ENCODE peak calls at places on chromosome 15, in eight cellular contexts. V, M, E, G, O, Z, I and T are unnamed samples.

GRCh38 chr15:77528968-77529319 is 103.8 kb downstream of the LINGO1 start:
- DNase-seq in V (no peak), M (no peak), E (no peak), G (no peak), O (no peak), Z (no peak), I (no peak), T (no peak)

GRCh38 chr15:88241461-88241860 is 15.1 kb downstream of the NTRK3 start:
- DNase-seq in V (no peak), M (no peak), E (no peak), G (no peak), O (no peak), Z (no peak), I (no peak), T (no peak)

GRCh38 chr15:64596701-64597468 is 136.5 kb downstream of the ZNF609 start:
- DNase-seq in V (peak; percentile 18), M (peak; percentile 48), E (peak; percentile 48), G (peak; percentile 45), O (peak; percentile 62), Z (no peak), I (no peak), T (no peak)

GRCh38 chr15:90211440-90212168 is 10.5 kb downstream of the SEMA4B start:
- DNase-seq in V (no peak), M (no peak), E (peak; percentile 82), G (peak; percentile 67), O (peak; percentile 65), Z (peak; percentile 86), I (no peak), T (no peak)

GRCh38 chr15:58934521-58934920 is 1.0 kb upstream of the SLTM start:
- DNase-seq in V (no peak), M (no peak), E (peak; percentile 46), G (no peak), O (peak; percentile 20), Z (no peak), I (no peak), T (no peak)

GRCh38 chr15:101252836-101253235 is 988 bp upstream of the CHSY1 start:
- DNase-seq in V (no peak), M (no peak), E (no peak), G (no peak), O (no peak), Z (no peak), I (no peak), T (no peak)

GRCh38 chr15:84824260-84824690 is 7.1 kb downstream of the ALPK3 start:
- DNase-seq in V (no peak), M (no peak), E (no peak), G (no peak), O (no peak), Z (no peak), I (no peak), T (no peak)

GRCh38 chr15:95760508-95760907 is 570.0 kb upstream of the NR2F2 start:
- DNase-seq in V (no peak), M (no peak), E (peak; percentile 14), G (no peak), O (peak; percentile 17), Z (no peak), I (no peak), T (no peak)

GRCh38 chr15:82014989-82015388 is 30.8 kb downstream of the MEX3B start:
- DNase-seq in V (no peak), M (no peak), E (no peak), G (peak; percentile 4), O (no peak), Z (no peak), I (no peak), T (no peak)

GRCh38 chr15:32014953-32015352 is 15.4 kb upstream of the CHRNA7 start:
- DNase-seq in V (no peak), M (no peak), E (no peak), G (no peak), O (no peak), Z (no peak), I (no peak), T (no peak)

GRCh38 chr15:91127236-91127914 is 27.3 kb downstream of the SV2B start:
- DNase-seq in V (no peak), M (no peak), E (no peak), G (no peak), O (no peak), Z (no peak), I (no peak), T (no peak)

GRCh38 chr15:38389924-38390542 is 63.9 kb upstream of the FAM98B start:
- DNase-seq in V (no peak), M (peak; percentile 68), E (peak; percentile 22), G (peak; percentile 58), O (peak; percentile 77), Z (peak; percentile 12), I (peak; percentile 29), T (no peak)

GRCh38 chr15:43648649-43649429 is at the start of gene CATSPER2:
- DNase-seq in V (no peak), M (no peak), E (no peak), G (no peak), O (no peak), Z (no peak), I (no peak), T (no peak)

GRCh38 chr15:71471347-71471746 is 339.0 kb upstream of the NR2E3 start:
- DNase-seq in V (no peak), M (no peak), E (no peak), G (peak; percentile 6), O (no peak), Z (peak; percentile 14), I (no peak), T (no peak)

GRCh38 chr15:68517285-68517711 is 61.5 kb upstream of the CORO2B start:
- DNase-seq in V (no peak), M (no peak), E (no peak), G (no peak), O (no peak), Z (no peak), I (no peak), T (no peak)

GRCh38 chr15:86328658-86329057 is 249.0 kb downstream of the AGBL1 start:
- DNase-seq in V (no peak), M (no peak), E (no peak), G (no peak), O (no peak), Z (no peak), I (no peak), T (no peak)

GRCh38 chr15:46034755-46035154 is 399.9 kb downstream of the SQOR start:
- DNase-seq in V (no peak), M (no peak), E (no peak), G (peak; percentile 27), O (peak; percentile 1), Z (no peak), I (no peak), T (no peak)

GRCh38 chr15:83205725-83206324 is 1.8 kb downstream of the HDGFL3 start:
- DNase-seq in V (peak; percentile 32), M (no peak), E (peak; percentile 64), G (peak; percentile 63), O (peak; percentile 90), Z (no peak), I (no peak), T (no peak)

GRCh38 chr15:73750441-73750840 is 2.7 kb downstream of the INSYN1 start:
- DNase-seq in V (no peak), M (no peak), E (no peak), G (no peak), O (no peak), Z (no peak), I (no peak), T (no peak)

GRCh38 chr15:65980824-65981456 is 111.6 kb downstream of the RAB11A start:
- DNase-seq in V (no peak), M (peak; percentile 33), E (peak; percentile 41), G (peak; percentile 79), O (peak; percentile 85), Z (peak; percentile 78), I (no peak), T (no peak)

GRCh38 chr15:81303241-81304225 is 20.4 kb downstream of the STARD5 start:
- DNase-seq in V (no peak), M (no peak), E (no peak), G (peak; percentile 18), O (peak; percentile 6), Z (no peak), I (no peak), T (no peak)